ENCODE peak calls at places on chromosome 15, in nine cellular contexts. One of them, this sample, is unnamed.

GRCh38 chr15:101020451-101020850 is 101.3 kb downstream of the LRRK1 start:
- DNase-seq in body of pancreas: no peak
- DNase-seq in OCI-LY7: no peak
- DNase-seq in colonic mucosa: peak; percentile 6
- DNase-seq in heart left ventricle: no peak
- DNase-seq in kidney: no peak
- DNase-seq in H1: no peak
- DNase-seq in IMR-90: no peak
- DNase-seq in left ventricle myocardium inferior: no peak
- DNase-seq in this sample: peak; percentile 9

GRCh38 chr15:79900087-79900486 is 3.3 kb upstream of the MTHFS start:
- DNase-seq in body of pancreas: no peak
- DNase-seq in OCI-LY7: no peak
- DNase-seq in colonic mucosa: no peak
- DNase-seq in heart left ventricle: no peak
- DNase-seq in kidney: no peak
- DNase-seq in H1: no peak
- DNase-seq in IMR-90: no peak
- DNase-seq in left ventricle myocardium inferior: no peak
- DNase-seq in this sample: no peak

GRCh38 chr15:32651229-32651837 is 9.8 kb downstream of the SCG5 start:
- DNase-seq in body of pancreas: peak; percentile 58
- DNase-seq in OCI-LY7: peak; percentile 63
- DNase-seq in colonic mucosa: peak; percentile 64
- DNase-seq in heart left ventricle: no peak
- DNase-seq in kidney: no peak
- DNase-seq in H1: no peak
- DNase-seq in IMR-90: peak; percentile 73
- DNase-seq in left ventricle myocardium inferior: no peak
- DNase-seq in this sample: peak; percentile 59

GRCh38 chr15:42094512-42094963 is at the start of gene PLA2G4D:
- DNase-seq in body of pancreas: no peak
- DNase-seq in OCI-LY7: no peak
- DNase-seq in colonic mucosa: peak; percentile 43
- DNase-seq in heart left ventricle: no peak
- DNase-seq in kidney: no peak
- DNase-seq in H1: no peak
- DNase-seq in IMR-90: no peak
- DNase-seq in left ventricle myocardium inferior: no peak
- DNase-seq in this sample: no peak

GRCh38 chr15:73694419-73694818 is 10.2 kb downstream of the CD276 start:
- DNase-seq in body of pancreas: no peak
- DNase-seq in OCI-LY7: no peak
- DNase-seq in colonic mucosa: no peak
- DNase-seq in heart left ventricle: no peak
- DNase-seq in kidney: no peak
- DNase-seq in H1: no peak
- DNase-seq in IMR-90: peak; percentile 55
- DNase-seq in left ventricle myocardium inferior: no peak
- DNase-seq in this sample: no peak

GRCh38 chr15:27353837-27354236 is 382.9 kb downstream of the GABRG3 start:
- DNase-seq in body of pancreas: no peak
- DNase-seq in OCI-LY7: no peak
- DNase-seq in colonic mucosa: no peak
- DNase-seq in heart left ventricle: no peak
- DNase-seq in kidney: no peak
- DNase-seq in H1: no peak
- DNase-seq in IMR-90: no peak
- DNase-seq in left ventricle myocardium inferior: no peak
- DNase-seq in this sample: no peak

GRCh38 chr15:75661041-75661778 is 13.5 kb downstream of the SNX33 start:
- DNase-seq in body of pancreas: peak; percentile 53
- DNase-seq in OCI-LY7: no peak
- DNase-seq in colonic mucosa: peak; percentile 78
- DNase-seq in heart left ventricle: peak; percentile 90
- DNase-seq in kidney: peak; percentile 96
- DNase-seq in H1: peak; percentile 36
- DNase-seq in IMR-90: peak; percentile 91
- DNase-seq in left ventricle myocardium inferior: peak; percentile 86
- DNase-seq in this sample: peak; percentile 83

GRCh38 chr15:85592148-85592547 is 202.6 kb downstream of the KLHL25 start:
- DNase-seq in body of pancreas: no peak
- DNase-seq in OCI-LY7: no peak
- DNase-seq in colonic mucosa: no peak
- DNase-seq in heart left ventricle: no peak
- DNase-seq in kidney: no peak
- DNase-seq in H1: no peak
- DNase-seq in IMR-90: peak; percentile 86
- DNase-seq in left ventricle myocardium inferior: no peak
- DNase-seq in this sample: no peak

GRCh38 chr15:96703087-96703486 is 372.6 kb downstream of the NR2F2 start:
- DNase-seq in body of pancreas: no peak
- DNase-seq in OCI-LY7: no peak
- DNase-seq in colonic mucosa: no peak
- DNase-seq in heart left ventricle: no peak
- DNase-seq in kidney: no peak
- DNase-seq in H1: no peak
- DNase-seq in IMR-90: no peak
- DNase-seq in left ventricle myocardium inferior: no peak
- DNase-seq in this sample: no peak

DNA sequence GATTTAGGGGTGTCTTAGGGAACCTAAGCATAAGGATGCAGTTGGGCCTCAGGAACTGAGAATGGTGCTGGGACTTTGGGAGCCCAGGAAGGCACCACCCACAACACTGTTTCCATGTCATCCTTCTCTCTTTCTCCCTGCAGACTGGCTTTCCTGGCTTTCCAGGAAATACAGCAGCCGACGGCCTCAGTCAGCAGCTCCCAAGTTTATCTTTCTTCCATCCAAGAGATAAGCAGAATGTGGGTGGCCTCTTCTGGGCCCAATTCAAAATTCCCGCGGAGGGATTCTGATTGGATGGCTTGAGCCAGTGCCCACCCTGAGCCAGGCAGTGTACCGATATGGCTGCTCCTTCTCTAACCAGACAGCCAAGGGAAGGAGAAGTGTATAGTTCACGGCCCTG is 4.5 kb upstream of the CLN6 start:
- DNase-seq in body of pancreas: no peak
- DNase-seq in OCI-LY7: no peak
- DNase-seq in colonic mucosa: no peak
- DNase-seq in heart left ventricle: no peak
- DNase-seq in kidney: no peak
- DNase-seq in H1: no peak
- DNase-seq in IMR-90: peak; percentile 33
- DNase-seq in left ventricle myocardium inferior: no peak
- DNase-seq in this sample: no peak
- H3K4me1 ChIP-seq in body of pancreas: peaks cover 7% of the 10 kb centered on the region
- H3K4me1 ChIP-seq in OCI-LY7: peaks cover 15% of the 10 kb centered on the region
- H3K4me1 ChIP-seq in colonic mucosa: peaks cover 9% of the 10 kb centered on the region
- H3K4me1 ChIP-seq in heart left ventricle: no peaks in the 10 kb centered on the region
- H3K4me1 ChIP-seq in kidney: peaks cover 6% of the 10 kb centered on the region
- H3K4me1 ChIP-seq in H1: peaks cover 8% of the 10 kb centered on the region
- H3K4me1 ChIP-seq in IMR-90: no peaks in the 10 kb centered on the region
- H3K4me1 ChIP-seq in left ventricle myocardium inferior: peaks cover 13% of the 10 kb centered on the region
- H3K4me1 ChIP-seq in this sample: no peaks in the 10 kb centered on the region

DNA sequence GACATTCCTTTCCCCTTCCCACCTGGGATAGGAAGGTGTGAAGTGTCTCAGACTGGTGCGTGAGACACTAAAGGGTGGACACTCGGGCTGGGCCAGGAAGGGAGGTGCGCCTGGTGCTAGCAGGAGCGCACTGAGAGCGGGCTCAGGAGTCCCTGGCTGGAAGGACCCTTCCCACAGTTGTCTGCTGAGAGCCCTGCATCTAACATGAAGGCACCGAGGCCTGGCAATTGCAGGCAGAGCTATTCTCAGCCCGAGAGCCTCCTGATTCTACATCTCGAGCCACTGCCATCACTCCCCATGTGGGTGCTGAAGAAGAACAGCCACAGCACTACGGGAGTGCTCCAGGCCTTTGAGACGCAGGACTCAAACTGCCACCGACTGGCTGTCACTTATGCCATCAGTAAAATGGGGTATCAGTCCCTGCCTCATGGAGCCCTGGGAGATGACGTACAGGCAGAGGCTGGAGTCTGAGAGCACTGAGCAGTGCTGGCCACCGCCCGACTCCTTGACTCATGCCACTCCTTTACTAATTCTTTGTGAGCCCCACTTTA is 159.4 kb downstream of the KLF13 start:
- DNase-seq in body of pancreas: no peak
- DNase-seq in OCI-LY7: no peak
- DNase-seq in colonic mucosa: peak; percentile 16
- DNase-seq in heart left ventricle: no peak
- DNase-seq in kidney: peak; percentile 53
- DNase-seq in H1: no peak
- DNase-seq in IMR-90: no peak
- DNase-seq in left ventricle myocardium inferior: no peak
- DNase-seq in this sample: peak; percentile 36
- TF ChIP-seq CTCF in body of pancreas: no peak
- TF ChIP-seq CTCF in OCI-LY7: no peak
- TF ChIP-seq CTCF in colonic mucosa: no peak
- TF ChIP-seq CTCF in heart left ventricle: no peak
- TF ChIP-seq CTCF in kidney: no peak
- TF ChIP-seq CTCF in H1: no peak
- TF ChIP-seq CTCF in IMR-90: no peak
- TF ChIP-seq CTCF in left ventricle myocardium inferior: no peak
- TF ChIP-seq CTCF in this sample: no peak

GRCh38 chr15:67117356-67117755 is 52.0 kb downstream of the SMAD3 start:
- DNase-seq in body of pancreas: no peak
- DNase-seq in OCI-LY7: no peak
- DNase-seq in colonic mucosa: no peak
- DNase-seq in heart left ventricle: peak; percentile 54
- DNase-seq in kidney: no peak
- DNase-seq in H1: no peak
- DNase-seq in IMR-90: peak; percentile 85
- DNase-seq in left ventricle myocardium inferior: no peak
- DNase-seq in this sample: no peak

GRCh38 chr15:67114046-67114445 is 48.6 kb downstream of the SMAD3 start:
- DNase-seq in body of pancreas: no peak
- DNase-seq in OCI-LY7: no peak
- DNase-seq in colonic mucosa: no peak
- DNase-seq in heart left ventricle: peak; percentile 18
- DNase-seq in kidney: no peak
- DNase-seq in H1: no peak
- DNase-seq in IMR-90: no peak
- DNase-seq in left ventricle myocardium inferior: no peak
- DNase-seq in this sample: no peak

GRCh38 chr15:67116742-67117141 is 51.3 kb downstream of the SMAD3 start:
- DNase-seq in body of pancreas: no peak
- DNase-seq in OCI-LY7: no peak
- DNase-seq in colonic mucosa: peak; percentile 59
- DNase-seq in heart left ventricle: no peak
- DNase-seq in kidney: no peak
- DNase-seq in H1: no peak
- DNase-seq in IMR-90: peak; percentile 73
- DNase-seq in left ventricle myocardium inferior: no peak
- DNase-seq in this sample: no peak

GRCh38 chr15:67114846-67115521 is 49.6 kb downstream of the SMAD3 start:
- DNase-seq in body of pancreas: no peak
- DNase-seq in OCI-LY7: no peak
- DNase-seq in colonic mucosa: no peak
- DNase-seq in heart left ventricle: peak; percentile 21
- DNase-seq in kidney: no peak
- DNase-seq in H1: no peak
- DNase-seq in IMR-90: peak; percentile 56
- DNase-seq in left ventricle myocardium inferior: no peak
- DNase-seq in this sample: no peak

GRCh38 chr15:67115567-67115966 is 50.2 kb downstream of the SMAD3 start:
- DNase-seq in body of pancreas: no peak
- DNase-seq in OCI-LY7: peak; percentile 53
- DNase-seq in colonic mucosa: no peak
- DNase-seq in heart left ventricle: no peak
- DNase-seq in kidney: no peak
- DNase-seq in H1: no peak
- DNase-seq in IMR-90: no peak
- DNase-seq in left ventricle myocardium inferior: no peak
- DNase-seq in this sample: no peak
- H3K4me1 ChIP-seq in body of pancreas: peaks cover 54% of the 10 kb centered on the region
- H3K4me1 ChIP-seq in OCI-LY7: peaks cover 78% of the 10 kb centered on the region
- H3K4me1 ChIP-seq in colonic mucosa: peaks cover 24% of the 10 kb centered on the region
- H3K4me1 ChIP-seq in heart left ventricle: peaks cover 18% of the 10 kb centered on the region
- H3K4me1 ChIP-seq in kidney: peaks cover 34% of the 10 kb centered on the region
- H3K4me1 ChIP-seq in H1: no peaks in the 10 kb centered on the region
- H3K4me1 ChIP-seq in IMR-90: peaks cover 60% of the 10 kb centered on the region
- H3K4me1 ChIP-seq in left ventricle myocardium inferior: peaks cover 67% of the 10 kb centered on the region
- H3K4me1 ChIP-seq in this sample: peaks cover 2% of the 10 kb centered on the region

GRCh38 chr15:70387086-70387485 is 289.4 kb upstream of the TLE3 start:
- DNase-seq in body of pancreas: no peak
- DNase-seq in OCI-LY7: no peak
- DNase-seq in colonic mucosa: no peak
- DNase-seq in heart left ventricle: no peak
- DNase-seq in kidney: no peak
- DNase-seq in H1: no peak
- DNase-seq in IMR-90: no peak
- DNase-seq in left ventricle myocardium inferior: no peak
- DNase-seq in this sample: no peak
- TF ChIP-seq CTCF in body of pancreas: no peak
- TF ChIP-seq CTCF in OCI-LY7: no peak
- TF ChIP-seq CTCF in colonic mucosa: no peak
- TF ChIP-seq CTCF in heart left ventricle: no peak
- TF ChIP-seq CTCF in kidney: no peak
- TF ChIP-seq CTCF in H1: no peak
- TF ChIP-seq CTCF in IMR-90: no peak
- TF ChIP-seq CTCF in left ventricle myocardium inferior: no peak
- TF ChIP-seq CTCF in this sample: no peak

DNA sequence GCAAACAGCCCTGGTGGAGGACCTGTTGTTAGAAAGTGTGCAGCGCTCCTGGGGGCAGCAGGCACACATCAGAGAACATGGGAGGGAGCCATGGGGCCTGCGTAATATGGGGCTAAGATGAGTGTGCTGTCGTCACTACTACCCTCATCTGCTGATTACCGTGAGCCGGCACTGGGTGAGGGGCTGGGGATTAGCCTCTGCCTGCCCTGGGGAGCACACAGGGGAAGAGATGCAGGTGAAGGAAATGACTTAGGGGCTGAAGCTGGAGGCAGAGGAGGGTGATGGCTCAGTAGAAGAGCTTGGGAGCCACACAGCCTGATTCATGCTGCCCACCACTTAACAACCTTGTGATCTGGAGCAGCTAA is 33.6 kb upstream of the LINGO1 start:
- DNase-seq in body of pancreas: no peak
- DNase-seq in OCI-LY7: no peak
- DNase-seq in colonic mucosa: no peak
- DNase-seq in heart left ventricle: no peak
- DNase-seq in kidney: no peak
- DNase-seq in H1: no peak
- DNase-seq in IMR-90: no peak
- DNase-seq in left ventricle myocardium inferior: no peak
- DNase-seq in this sample: no peak
- H3K4me1 ChIP-seq in body of pancreas: no peaks in the 10 kb centered on the region
- H3K4me1 ChIP-seq in OCI-LY7: peaks cover 15% of the 10 kb centered on the region
- H3K4me1 ChIP-seq in colonic mucosa: no peaks in the 10 kb centered on the region
- H3K4me1 ChIP-seq in heart left ventricle: no peaks in the 10 kb centered on the region
- H3K4me1 ChIP-seq in kidney: no peaks in the 10 kb centered on the region
- H3K4me1 ChIP-seq in H1: peaks cover 14% of the 10 kb centered on the region
- H3K4me1 ChIP-seq in IMR-90: no peaks in the 10 kb centered on the region
- H3K4me1 ChIP-seq in left ventricle myocardium inferior: no peaks in the 10 kb centered on the region
- H3K4me1 ChIP-seq in this sample: no peaks in the 10 kb centered on the region

This sample was measured in right lobe of liver.